ENCODE peak calls at places on chromosomes 4 and X, in six cellular contexts. Z is cardiac muscle cell; C is hepatocyte; K is HCT116; M is CD8-positive, alpha-beta T cell; O is H9. G is an unnamed sample. For H3K4me1, the result is how much of the 10 kb centered on the place peaks cover.

GRCh38 chr4:183074288-183074990 is 24.6 kb upstream of the WWC2 start:
- DNase-seq in Z (peak), C (no peak), K (no peak), M (no peak), O (peak), G (peak)

GRCh38 chrX:134181261-134181660 is 55.7 kb upstream of the CCDC160 start:
- DNase-seq in Z (no peak), C (no peak), K (no peak), M (no peak), O (no peak), G (no peak)

GRCh38 chrX:49884290-49884862 is 5.1 kb downstream of the USP27X start:
- DNase-seq in Z (peak), C (peak), K (peak), M (peak), O (peak), G (peak)

GRCh38 chrX:24619647-24620046 is 27.5 kb downstream of the PCYT1B start:
- DNase-seq in Z (peak), C (peak), K (no peak), M (no peak), O (no peak), G (peak)

GRCh38 chr4:134078230-134078914 is 123.2 kb downstream of the PABPC4L start:
- DNase-seq in Z (no peak), C (no peak), K (no peak), M (no peak), O (no peak), G (no peak)

GRCh38 chrX:155225774-155226173 is 9.5 kb downstream of the VBP1 start:
- DNase-seq in Z (no peak), C (no peak), K (no peak), M (no peak), O (no peak), G (no peak)

GRCh38 chr4:5632571-5632970 is 75.8 kb downstream of the EVC2 start:
- DNase-seq in Z (no peak), C (no peak), K (no peak), M (no peak), O (no peak), G (no peak)

GRCh38 chrX:152313529-152314302 is 137.4 kb downstream of the GABRA3 start:
- DNase-seq in Z (no peak), C (no peak), K (no peak), M (no peak), O (no peak), G (no peak)

GRCh38 chr4:91198951-91199350 is 1071.8 kb downstream of the CCSER1 start:
- DNase-seq in Z (no peak), C (no peak), K (no peak), M (no peak), O (no peak), G (peak)

GRCh38 chr4:73411731-73412414 is 7.8 kb downstream of the ALB start:
- DNase-seq in Z (no peak), C (no peak), K (no peak), M (no peak), O (no peak), G (no peak)

GRCh38 chr4:105631818-105632400 is 76.6 kb downstream of the INTS12 start:
- DNase-seq in Z (no peak), C (no peak), K (no peak), M (no peak), O (no peak), G (peak)

GRCh38 chrX:131783555-131784338 is 239.4 kb upstream of the STK26 start:
- DNase-seq in Z (no peak), C (no peak), K (no peak), M (no peak), O (no peak), G (no peak)

GRCh38 chrX:46941341-46941740 is 29.1 kb downstream of the JADE3 start:
- DNase-seq in Z (no peak), C (no peak), K (no peak), M (no peak), O (no peak), G (no peak)

GRCh38 chr4:40613456-40613855 is 16.2 kb downstream of the RBM47 start:
- DNase-seq in Z (no peak), C (no peak), K (no peak), M (no peak), O (no peak), G (peak)

GRCh38 chrX:115630204-115630603 is 69.2 kb downstream of the PLS3 start:
- DNase-seq in Z (no peak), C (no peak), K (no peak), M (no peak), O (no peak), G (no peak)

GRCh38 chrX:38627683-38628082 is 66.3 kb downstream of the TSPAN7 start:
- DNase-seq in Z (no peak), C (peak), K (peak), M (no peak), O (peak), G (no peak)

GRCh38 chrX:72268601-72269365 is 8.3 kb downstream of the RPS4X start:
- DNase-seq in Z (no peak), C (peak), K (no peak), M (no peak), O (no peak), G (peak)

GRCh38 chrX:56057325-56057724 is 174.8 kb upstream of the KLF8 start:
- DNase-seq in Z (no peak), C (no peak), K (no peak), M (no peak), O (no peak), G (no peak)

GRCh38 chr4:92265066-92265465 is 38.7 kb upstream of the GRID2 start:
- DNase-seq in Z (peak), C (no peak), K (no peak), M (no peak), O (no peak), G (peak)

GRCh38 chrX:13658602-13659001 is 5.7 kb downstream of the TCEANC start:
- DNase-seq in Z (peak), C (peak), K (peak), M (no peak), O (no peak), G (peak)

GRCh38 chr4:164572877-164573279 is 181.1 kb upstream of the SMIM31 start:
- DNase-seq in Z (no peak), C (no peak), K (peak), M (no peak), O (no peak), G (no peak)

GRCh38 chr4:136967069-136967468 is 565.2 kb downstream of the PCDH18 start:
- DNase-seq in Z (no peak), C (no peak), K (no peak), M (no peak), O (no peak), G (no peak)

GRCh38 chrX:85109235-85109634 is 105.6 kb downstream of the APOOL start:
- DNase-seq in Z (no peak), C (no peak), K (peak), M (no peak), O (peak), G (no peak)

GRCh38 chr4:73589887-73590801 is 30.1 kb downstream of the RASSF6 start:
- DNase-seq in Z (no peak), C (peak), K (no peak), M (no peak), O (no peak), G (peak)

GRCh38 chr4:10179957-10180602 is 63.5 kb upstream of the WDR1 start:
- DNase-seq in Z (no peak), C (no peak), K (no peak), M (no peak), O (no peak), G (no peak)

GRCh38 chr4:182808673-182809416 is 108.3 kb downstream of the DCTD start:
- DNase-seq in Z (no peak), C (no peak), K (no peak), M (peak), O (no peak), G (peak)

GRCh38 chr4:31557444-31557843 is 837.3 kb downstream of the PCDH7 start:
- DNase-seq in Z (no peak), C (no peak), K (no peak), M (no peak), O (no peak), G (no peak)

GRCh38 chrX:117483950-117484349 is 632.7 kb downstream of the KLHL13 start:
- DNase-seq in Z (no peak), C (no peak), K (no peak), M (no peak), O (no peak), G (no peak)

GRCh38 chrX:7841084-7841805 is 1.7 kb upstream of the VCX start:
- DNase-seq in Z (no peak), C (no peak), K (no peak), M (no peak), O (no peak), G (no peak)

GRCh38 chr4:185435466-185435865 is 9.7 kb upstream of the UFSP2 start:
- DNase-seq in Z (no peak), C (no peak), K (no peak), M (no peak), O (no peak), G (no peak)

GRCh38 chr4:113169368-113169767 is 119.9 kb downstream of the ANK2 start:
- DNase-seq in Z (peak), C (no peak), K (no peak), M (no peak), O (peak), G (no peak)

GRCh38 chrX:19514791-19515614 is at the start of gene MAP3K15:
- DNase-seq in Z (peak), C (peak), K (no peak), M (no peak), O (peak), G (peak)

GRCh38 chr4:146245899-146246298 is 31.6 kb downstream of the REELD1 start:
- DNase-seq in Z (no peak), C (no peak), K (no peak), M (no peak), O (no peak), G (no peak)

GRCh38 chr4:109412805-109413204 is 20.8 kb upstream of the SEC24B start:
- DNase-seq in Z (no peak), C (no peak), K (no peak), M (no peak), O (no peak), G (no peak)

GRCh38 chrX:108396986-108397385 is 41.2 kb downstream of the COL4A6 start:
- DNase-seq in Z (no peak), C (no peak), K (no peak), M (no peak), O (no peak), G (no peak)

GRCh38 chr4:143355540-143356217 is 19.0 kb downstream of the GAB1 start:
- DNase-seq in Z (no peak), C (no peak), K (no peak), M (no peak), O (no peak), G (peak)
- H3K4me1 ChIP-seq in Z (half or more), C (half or more), K (under half), M (under half), O (under half), G (under half)

DNA sequence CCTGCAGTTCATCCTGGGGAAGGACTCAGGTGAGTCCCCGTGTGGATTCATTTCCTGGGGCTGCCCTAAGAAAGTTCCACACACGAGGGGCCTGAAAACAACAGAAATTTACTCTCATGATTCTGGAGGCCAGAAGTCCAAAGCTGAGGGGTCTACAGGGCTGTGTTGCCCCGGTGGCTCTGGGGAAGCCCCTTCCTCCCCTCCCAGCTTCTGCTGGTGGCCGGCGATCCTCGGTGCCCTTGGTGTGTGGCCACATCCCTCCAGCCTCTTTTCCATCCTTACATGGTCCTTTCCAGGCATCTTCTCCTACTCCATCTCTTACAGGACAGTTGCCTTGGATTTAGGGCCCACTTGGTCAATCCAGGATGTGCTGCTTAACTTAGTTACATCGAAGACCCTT is 15.1 kb downstream of the SH3BP2 start:
- DNase-seq in Z (no peak), C (no peak), K (no peak), M (no peak), O (no peak), G (no peak)
- H3K4me1 ChIP-seq in Z (under half), C (under half), K (half or more), M (under half), O (under half), G (half or more)

DNA sequence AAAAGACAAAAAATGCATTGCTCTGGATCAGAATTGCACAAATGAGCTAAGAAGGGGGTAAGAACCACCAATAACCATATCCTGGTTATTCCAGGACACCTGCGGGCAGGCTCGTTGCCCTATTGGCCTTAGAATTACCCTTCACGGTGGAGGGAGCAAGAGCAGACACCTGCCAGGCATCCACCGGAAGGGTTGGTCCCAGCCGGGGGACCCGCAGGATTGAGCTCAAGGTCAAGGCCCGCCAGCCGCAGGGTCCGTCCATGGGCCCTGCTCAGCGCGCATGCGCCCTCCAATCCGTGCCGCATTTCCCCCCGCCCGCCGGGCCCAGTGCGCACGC is 575 bp downstream of the SLC25A6 start:
- DNase-seq in Z (peak), C (peak), K (no peak), M (no peak), O (no peak), G (no peak)
- H3K4me1 ChIP-seq in Z (under half), C (under half), K (under half), M (under half), O (under half), G (under half)

DNA sequence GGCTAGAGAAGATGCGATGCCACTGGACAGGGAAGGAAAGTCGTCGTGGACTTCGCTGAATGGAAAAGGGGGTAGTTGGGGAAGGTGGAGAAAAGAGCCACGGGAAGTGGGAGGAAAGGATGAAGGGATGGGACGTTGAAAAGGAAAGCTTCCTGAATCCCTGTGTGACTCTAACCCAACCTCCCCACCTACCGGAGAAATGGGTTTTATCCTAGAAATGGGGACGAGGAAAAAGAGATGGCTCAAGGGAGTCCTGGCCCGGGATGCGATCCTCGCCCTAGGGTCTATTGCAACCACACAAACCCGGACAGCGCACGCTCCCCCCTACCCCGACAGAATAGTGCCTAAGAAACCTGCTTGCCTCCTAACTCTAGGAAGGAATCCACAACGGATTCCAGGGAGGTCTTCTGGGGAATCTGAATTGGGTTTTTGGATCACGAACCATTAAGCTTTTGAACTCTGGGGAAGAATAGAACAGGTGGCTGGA is 738 bp upstream of the TSPAN5 start:
- DNase-seq in Z (peak), C (peak), K (no peak), M (no peak), O (peak), G (peak)
- H3K4me1 ChIP-seq in Z (under half), C (under half), K (half or more), M (half or more), O (under half), G (under half)

DNA sequence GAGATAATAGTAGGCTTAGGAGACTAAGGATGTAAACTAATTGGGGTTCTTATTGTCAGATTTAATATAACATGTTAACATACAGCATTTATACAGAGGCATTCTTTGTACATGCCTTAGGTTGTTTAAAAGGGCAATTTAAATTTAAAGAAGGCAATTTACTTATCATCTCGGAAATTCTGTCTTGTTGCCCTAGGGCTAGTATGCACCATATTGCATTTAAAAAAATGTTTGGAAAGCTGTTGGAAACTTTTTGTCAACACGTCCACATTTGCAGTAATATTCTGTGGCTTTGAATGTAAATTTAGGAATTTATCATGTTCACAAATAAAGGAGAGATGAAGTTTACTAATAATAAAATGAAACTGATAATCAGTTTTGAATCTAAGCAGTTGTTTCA is 25.6 kb downstream of the GALNT7 start:
- DNase-seq in Z (no peak), C (no peak), K (no peak), M (no peak), O (no peak), G (no peak)
- H3K4me1 ChIP-seq in Z (under half), C (under half), K (under half), M (under half), O (under half), G (under half)